ENCODE peak calls at places on chromosomes 13 and 19, in five cellular contexts. E, I, X, A and L are unnamed samples.

GRCh38 chr19:51364200-51365106 is 1.7 kb downstream of the ETFB start:
- DNase-seq in E (no peak), I (no peak), X (no peak), A (peak), L (no peak)

GRCh38 chr19:19539738-19540703 is 2.0 kb downstream of the CILP2 start:
- DNase-seq in E (peak), I (peak), X (peak), A (no peak), L (no peak)

GRCh38 chr13:32938907-32939306 is 77.3 kb upstream of the KL start:
- DNase-seq in E (no peak), I (no peak), X (no peak), A (no peak), L (no peak)

GRCh38 chr19:45947926-45948325 is 25.7 kb downstream of the NOVA2 start:
- DNase-seq in E (no peak), I (no peak), X (no peak), A (no peak), L (no peak)

GRCh38 chr13:50393641-50394040 is 378.4 kb downstream of the KCNRG start:
- DNase-seq in E (peak), I (no peak), X (no peak), A (no peak), L (no peak)

GRCh38 chr13:103272770-103273169 is 206.6 kb upstream of the SLC10A2 start:
- DNase-seq in E (no peak), I (no peak), X (no peak), A (no peak), L (no peak)

GRCh38 chr13:50581586-50582196 is 261.8 kb downstream of the DLEU7 start:
- DNase-seq in E (no peak), I (no peak), X (no peak), A (no peak), L (no peak)

GRCh38 chr13:40979232-40979631 is 39.9 kb downstream of the ELF1 start:
- DNase-seq in E (no peak), I (no peak), X (no peak), A (no peak), L (no peak)

GRCh38 chr19:15195381-15195964 is 5.3 kb downstream of the NOTCH3 start:
- DNase-seq in E (no peak), I (no peak), X (no peak), A (no peak), L (no peak)

GRCh38 chr19:45791744-45792481 is 732 bp downstream of the DMWD start:
- DNase-seq in E (no peak), I (no peak), X (no peak), A (no peak), L (no peak)

GRCh38 chr19:53879145-53880037 is 2.6 kb upstream of the PRKCG start:
- DNase-seq in E (peak), I (no peak), X (peak), A (peak), L (no peak)

GRCh38 chr19:57465680-57466381 is 8.9 kb upstream of the VN1R1 start:
- DNase-seq in E (peak), I (peak), X (no peak), A (peak), L (peak)

GRCh38 chr13:21006141-21007005 is 55.0 kb downstream of the LATS2 start:
- DNase-seq in E (no peak), I (no peak), X (no peak), A (no peak), L (no peak)

GRCh38 chr13:78875792-78876580 is 217.0 kb upstream of the OBI1 start:
- DNase-seq in E (peak), I (no peak), X (peak), A (no peak), L (no peak)

GRCh38 chr19:30535011-30535410 is 162.8 kb downstream of the ZNF536 start:
- DNase-seq in E (no peak), I (no peak), X (no peak), A (no peak), L (no peak)

GRCh38 chr13:50592412-50593145 is 250.9 kb downstream of the DLEU7 start:
- DNase-seq in E (no peak), I (no peak), X (no peak), A (no peak), L (no peak)

GRCh38 chr19:16062789-16063188 is 13.5 kb upstream of the TPM4 start:
- DNase-seq in E (peak), I (no peak), X (no peak), A (no peak), L (no peak)

GRCh38 chr13:99389520-99390304 is 82.5 kb upstream of the GPR183 start:
- DNase-seq in E (no peak), I (no peak), X (no peak), A (no peak), L (no peak)

GRCh38 chr13:77429320-77430142 is 102.6 kb upstream of the MYCBP2 start:
- DNase-seq in E (no peak), I (no peak), X (no peak), A (no peak), L (peak)

GRCh38 chr13:78192721-78193120 is 274.1 kb upstream of the EDNRB start:
- DNase-seq in E (no peak), I (no peak), X (no peak), A (no peak), L (no peak)

GRCh38 chr19:48258350-48258749 is 2.6 kb upstream of the CARD8 start:
- DNase-seq in E (peak), I (no peak), X (no peak), A (no peak), L (no peak)

GRCh38 chr19:31838163-31838798 is 489.0 kb upstream of the TSHZ3 start:
- DNase-seq in E (no peak), I (no peak), X (no peak), A (no peak), L (no peak)

GRCh38 chr19:34336781-34337271 is 28.2 kb upstream of the GPI start:
- DNase-seq in E (peak), I (peak), X (no peak), A (no peak), L (no peak)

GRCh38 chr13:40377783-40378182 is 288.7 kb downstream of the FOXO1 start:
- DNase-seq in E (no peak), I (no peak), X (no peak), A (no peak), L (no peak)

GRCh38 chr19:53157601-53158000 is 1.3 kb downstream of the ZNF347 start:
- DNase-seq in E (peak), I (no peak), X (no peak), A (no peak), L (no peak)

GRCh38 chr19:41928754-41929535 is 696 bp upstream of the ERFL start:
- DNase-seq in E (peak), I (no peak), X (no peak), A (no peak), L (no peak)

GRCh38 chr13:98571955-98572662 is 4.8 kb downstream of the STK24 start:
- DNase-seq in E (peak), I (no peak), X (no peak), A (peak), L (no peak)

GRCh38 chr13:25292301-25292700 is 5.0 kb upstream of the MTMR6 start:
- DNase-seq in E (peak), I (no peak), X (no peak), A (no peak), L (no peak)

GRCh38 chr13:42633495-42633894 is 59.5 kb downstream of the TNFSF11 start:
- DNase-seq in E (no peak), I (no peak), X (no peak), A (no peak), L (no peak)

GRCh38 chr19:31338069-31338767 is 11.0 kb downstream of the TSHZ3 start:
- DNase-seq in E (peak), I (no peak), X (no peak), A (peak), L (no peak)

GRCh38 chr13:41546372-41547252 is 89.3 kb downstream of the RGCC start:
- DNase-seq in E (no peak), I (no peak), X (no peak), A (peak), L (no peak)

GRCh38 chr13:108915634-108916497 is 286.5 kb downstream of the MYO16 start:
- DNase-seq in E (peak), I (peak), X (peak), A (peak), L (peak)

GRCh38 chr13:64488731-64489130 is 2741.4 kb downstream of the PCDH9 start:
- DNase-seq in E (no peak), I (no peak), X (no peak), A (no peak), L (no peak)

GRCh38 chr13:24640752-24641151 is 39.5 kb upstream of the ATP12A start:
- DNase-seq in E (no peak), I (no peak), X (no peak), A (no peak), L (no peak)

GRCh38 chr13:68806125-68806524 is 1301.5 kb upstream of the ATXN8OS start:
- DNase-seq in E (no peak), I (no peak), X (no peak), A (no peak), L (no peak)

GRCh38 chr13:39462906-39463305 is 140.1 kb downstream of the LHFPL6 start:
- DNase-seq in E (no peak), I (no peak), X (no peak), A (no peak), L (no peak)

GRCh38 chr19:7242601-7243258 is 51.5 kb downstream of the INSR start:
- DNase-seq in E (no peak), I (no peak), X (no peak), A (no peak), L (peak)

GRCh38 chr13:41231786-41232185 is 31.6 kb downstream of the MTRF1 start:
- DNase-seq in E (peak), I (no peak), X (no peak), A (peak), L (peak)

GRCh38 chr19:17073869-17074627 is 1.2 kb downstream of the HAUS8 start:
- DNase-seq in E (peak), I (no peak), X (no peak), A (no peak), L (no peak)
- TF ChIP-seq ATF3 in E (peak), I (no peak), X (no peak), A (no peak), L (no peak)

GRCh38 chr19:18271433-18271841 is 2.8 kb downstream of the IQCN start:
- DNase-seq in E (no peak), I (no peak), X (no peak), A (no peak), L (no peak)
- H2AFZ ChIP-seq in E (no peak), I (no peak), X (no peak), A (no peak), L (no peak)

GRCh38 chr19:3646336-3647092 is 19.9 kb upstream of the CACTIN start:
- DNase-seq in E (no peak), I (no peak), X (no peak), A (no peak), L (no peak)
- TF ChIP-seq ATF3 in E (no peak), I (no peak), X (no peak), A (no peak), L (no peak)

GRCh38 chr19:49761249-49761624 is 1.9 kb downstream of the TSKS start:
- DNase-seq in E (no peak), I (no peak), X (no peak), A (no peak), L (no peak)
- H2AFZ ChIP-seq in E (peak), I (no peak), X (no peak), A (no peak), L (no peak)

GRCh38 chr13:111363121-111363520 is 42.7 kb downstream of the TEX29 start:
- DNase-seq in E (no peak), I (no peak), X (no peak), A (no peak), L (no peak)
- TF ChIP-seq ATF3 in E (no peak), I (no peak), X (no peak), A (no peak), L (no peak)

GRCh38 chr13:72379581-72379980 is 347.8 kb downstream of the MZT1 start:
- DNase-seq in E (no peak), I (no peak), X (no peak), A (no peak), L (no peak)

GRCh38 chr13:72383646-72384045 is 343.8 kb downstream of the MZT1 start:
- DNase-seq in E (no peak), I (no peak), X (no peak), A (no peak), L (no peak)

GRCh38 chr13:72384879-72385278 is 342.6 kb downstream of the MZT1 start:
- DNase-seq in E (no peak), I (no peak), X (no peak), A (peak), L (no peak)

GRCh38 chr13:72386138-72386684 is 341.2 kb downstream of the MZT1 start:
- DNase-seq in E (no peak), I (no peak), X (no peak), A (no peak), L (no peak)

GRCh38 chr13:72384186-72384823 is 343.1 kb downstream of the MZT1 start:
- DNase-seq in E (no peak), I (no peak), X (no peak), A (peak), L (no peak)
- H2AFZ ChIP-seq in E (no peak), I (no peak), X (no peak), A (no peak), L (no peak)

GRCh38 chr19:4866595-4867424 is 657 bp downstream of the PLIN3 start:
- DNase-seq in E (peak), I (no peak), X (no peak), A (peak), L (no peak)
- TF ChIP-seq ATF3 in E (no peak), I (no peak), X (no peak), A (no peak), L (no peak)

DNA sequence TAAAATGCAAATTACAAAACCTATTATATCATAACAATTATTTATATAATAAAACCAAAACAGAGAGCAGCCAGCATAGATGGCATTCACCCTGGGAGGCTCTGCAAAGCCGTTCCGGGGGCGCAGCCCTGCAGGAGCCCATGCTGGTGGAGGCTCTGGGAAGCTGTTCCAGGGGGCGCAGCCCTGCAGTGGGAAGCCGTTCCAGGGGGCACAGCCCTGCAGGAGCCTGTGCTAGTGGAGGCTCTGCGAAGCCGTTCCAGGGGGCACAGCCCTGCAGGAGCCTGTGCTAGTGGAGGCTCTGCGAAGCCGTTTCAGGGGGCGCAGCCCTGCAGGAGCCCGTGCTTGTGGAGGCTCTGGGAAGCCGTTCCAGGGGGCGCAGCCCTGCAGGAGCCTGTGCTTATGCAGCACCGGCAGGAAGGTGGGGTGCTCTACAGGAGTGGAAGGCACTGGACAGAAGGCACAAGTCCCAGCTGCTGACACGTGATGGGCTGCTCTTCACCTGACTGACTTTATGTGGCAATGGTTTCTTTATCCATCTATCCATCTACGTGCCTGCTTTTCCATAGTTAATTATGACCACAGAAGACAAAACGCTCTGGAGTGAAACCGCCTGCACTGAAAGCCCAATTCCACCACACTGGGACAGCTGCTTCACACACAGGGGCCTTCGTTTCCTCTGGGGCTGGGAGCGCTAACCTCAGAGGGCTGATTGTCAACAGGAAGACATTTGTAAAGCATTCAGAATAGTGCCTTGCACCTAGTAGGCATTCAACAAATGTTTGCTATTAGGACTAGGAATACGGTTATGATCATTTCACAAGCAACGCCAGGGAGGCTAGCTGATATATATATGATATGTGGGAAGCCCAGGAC is 23.7 kb downstream of the PCID2 start:
- DNase-seq in E (no peak), I (no peak), X (no peak), A (no peak), L (no peak)
- H2AFZ ChIP-seq in E (no peak), I (no peak), X (no peak), A (no peak), L (no peak)

DNA sequence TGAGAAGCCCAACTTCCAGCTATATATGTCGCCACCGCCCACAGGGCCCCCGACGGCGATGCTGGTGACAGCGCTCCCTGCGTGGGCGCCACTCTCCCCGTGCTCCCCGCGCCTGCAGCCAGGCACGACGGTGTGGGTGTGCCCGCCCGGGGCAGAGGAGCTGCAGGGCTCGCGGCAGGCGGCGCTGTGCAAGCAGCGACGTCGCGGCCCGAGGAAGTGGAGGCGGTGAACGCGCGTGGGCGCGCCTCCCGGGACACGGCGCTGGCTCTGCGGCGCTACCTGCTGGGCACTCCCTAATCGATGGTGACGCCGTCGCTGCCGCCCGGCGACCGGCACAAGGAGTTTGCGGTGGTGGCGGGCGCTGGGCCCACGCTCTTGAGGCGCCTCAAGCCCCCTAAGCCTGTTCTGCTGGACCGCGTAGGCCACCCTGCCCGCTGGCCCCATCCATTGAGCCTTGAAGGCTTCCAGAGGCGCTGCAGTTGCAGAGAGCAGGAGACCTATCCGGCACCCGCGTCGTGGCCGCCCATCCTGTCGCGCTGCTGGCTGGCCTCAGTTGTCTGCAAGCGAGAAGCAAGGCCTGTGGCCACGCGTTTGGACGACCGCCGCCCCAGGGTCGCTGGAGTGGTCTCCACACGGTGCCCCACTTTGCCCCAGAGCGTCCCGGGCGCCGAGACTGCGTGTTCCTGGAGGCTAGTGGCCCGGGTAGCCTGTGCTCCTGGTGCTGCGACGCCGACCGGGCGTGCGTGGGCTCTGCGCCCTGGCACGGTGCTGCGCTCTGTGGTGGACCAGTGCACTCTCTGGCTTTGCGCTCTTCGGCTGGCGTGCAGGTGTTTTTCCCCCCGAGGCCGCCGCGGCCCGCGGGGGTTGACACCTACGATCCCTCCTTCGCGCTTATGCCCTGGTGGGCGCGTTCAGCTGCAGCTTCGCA is 23.1 kb downstream of the LRFN3 start:
- DNase-seq in E (peak), I (no peak), X (no peak), A (no peak), L (no peak)
- TF ChIP-seq ATF3 in E (no peak), I (no peak), X (no peak), A (no peak), L (no peak)